ENCODE peak calls at places on chromosomes 5 and 9, in seven cellular contexts. J is astrocyte, N is A549, O is fibroblast of lung, Z is neural progenitor cell, C is GM23248, U is mesendoderm. M is an unnamed sample.

GRCh38 chr5:108727154-108727638 is 20.5 kb upstream of the FER start:
- DNase-seq in O (peak), N (no peak), Z (peak), J (no peak), C (peak), U (no peak), M (no peak)

GRCh38 chr5:157198277-157199058 is 17.8 kb downstream of the ITK start:
- DNase-seq in J (no peak), Z (no peak), C (no peak), U (no peak), O (no peak), N (no peak), M (no peak)

GRCh38 chr9:127360205-127360604 is 36.8 kb upstream of the SLC2A8 start:
- DNase-seq in N (no peak), C (no peak), O (no peak), U (no peak), J (no peak), Z (no peak), M (no peak)

GRCh38 chr5:161094411-161094810 is 242.4 kb upstream of the ATP10B start:
- DNase-seq in Z (no peak), N (no peak), C (peak), O (peak), J (peak), U (no peak), M (no peak)

GRCh38 chr5:78974011-78974410 is 11.1 kb downstream of the ARSB start:
- DNase-seq in J (no peak), C (no peak), U (no peak), O (no peak), N (no peak), Z (no peak), M (peak)

GRCh38 chr9:127467621-127468020 is 16.3 kb downstream of the LRSAM1 start:
- DNase-seq in C (no peak), O (no peak), Z (no peak), U (no peak), J (no peak), N (no peak), M (no peak)

GRCh38 chr9:106860731-106861584 is 2.0 kb upstream of the ZNF462 start:
- DNase-seq in O (peak), N (peak), J (peak), U (peak), Z (peak), C (peak), M (peak)

GRCh38 chr9:109012876-109013677 is at the start of gene CTNNAL1:
- DNase-seq in N (peak), C (peak), J (peak), U (peak), Z (peak), O (peak), M (peak)

GRCh38 chr5:6465831-6466790 is 17.5 kb downstream of the UBE2QL1 start:
- DNase-seq in N (no peak), C (no peak), Z (no peak), O (no peak), J (no peak), U (no peak), M (no peak)

GRCh38 chr9:107173422-107174180 is 109.5 kb upstream of the RAD23B start:
- DNase-seq in Z (no peak), O (no peak), U (no peak), J (no peak), C (peak), N (no peak), M (no peak)

GRCh38 chr9:81125446-81126092 is 563.8 kb downstream of the TLE1 start:
- DNase-seq in C (no peak), Z (no peak), U (peak), O (no peak), J (peak), N (peak), M (peak)

GRCh38 chr5:14806452-14806851 is 65.1 kb downstream of the ANKH start:
- DNase-seq in N (no peak), U (no peak), C (peak), Z (no peak), O (peak), J (peak), M (peak)

GRCh38 chr9:36218011-36218410 is 27.3 kb downstream of the CLTA start:
- DNase-seq in J (no peak), C (no peak), O (no peak), Z (no peak), N (no peak), U (no peak), M (no peak)

GRCh38 chr5:31144364-31144763 is 49.1 kb upstream of the CDH6 start:
- DNase-seq in C (no peak), J (no peak), Z (no peak), U (no peak), O (no peak), N (no peak), M (no peak)

GRCh38 chr9:134551657-134552348 is 89.8 kb upstream of the COL5A1 start:
- DNase-seq in C (peak), N (peak), O (peak), Z (no peak), U (no peak), J (peak), M (peak)

GRCh38 chr9:126146254-126147145 is 180.1 kb upstream of the MVB12B start:
- DNase-seq in J (no peak), O (no peak), U (peak), C (peak), Z (peak), N (peak), M (no peak)

GRCh38 chr9:1941989-1942388 is 73.2 kb upstream of the SMARCA2 start:
- DNase-seq in N (no peak), J (no peak), O (peak), C (peak), U (peak), Z (no peak), M (no peak)

GRCh38 chr5:88785396-88786216 is 97.4 kb downstream of the MEF2C start:
- DNase-seq in U (peak), N (peak), O (peak), Z (peak), J (peak), C (peak), M (peak)

GRCh38 chr9:73176450-73176875 is 24.8 kb downstream of the ANXA1 start:
- DNase-seq in O (no peak), J (peak), N (peak), C (peak), Z (no peak), U (no peak), M (no peak)

GRCh38 chr9:132886358-132886725 is 7.6 kb downstream of the SPACA9 start:
- DNase-seq in C (no peak), J (no peak), U (no peak), Z (no peak), N (no peak), O (no peak), M (no peak)

GRCh38 chr5:14816999-14817761 is 54.4 kb downstream of the ANKH start:
- DNase-seq in O (peak), Z (no peak), J (peak), N (no peak), C (peak), U (no peak), M (peak)

GRCh38 chr9:120481248-120481647 is 98.7 kb downstream of the CDK5RAP2 start:
- DNase-seq in U (no peak), J (no peak), C (peak), O (no peak), Z (no peak), N (no peak), M (no peak)

GRCh38 chr9:135907006-135907434 is 326 bp downstream of the CAMSAP1 start:
- DNase-seq in J (no peak), C (peak), O (no peak), U (peak), Z (peak), N (peak), M (peak)

GRCh38 chr5:67215592-67216471 is 19.2 kb upstream of the CD180 start:
- DNase-seq in N (no peak), O (peak), U (peak), J (no peak), Z (no peak), C (peak), M (peak)

DNA sequence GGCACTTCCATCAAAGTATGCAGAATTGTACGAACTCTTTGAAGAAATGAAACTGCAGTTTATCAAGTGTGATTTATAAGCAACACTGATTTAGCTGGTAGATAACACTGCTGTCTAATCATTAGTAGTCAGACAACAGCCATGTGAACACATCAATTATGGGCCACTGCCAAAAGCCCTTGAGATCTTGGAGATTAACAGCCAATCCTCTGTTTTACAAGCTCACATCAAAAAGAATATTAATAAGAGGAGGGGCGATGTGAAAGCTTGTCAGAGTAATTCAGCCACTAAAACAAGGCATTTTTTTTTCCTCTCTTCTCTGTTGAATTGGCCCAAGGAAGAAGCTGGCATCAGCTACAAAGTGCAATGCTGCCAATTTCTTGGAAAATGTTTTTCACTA is 28.1 kb downstream of the ZNF608 start:
- DNase-seq in N (no peak), J (no peak), C (peak), Z (no peak), O (no peak), U (no peak), M (peak)
- H3K4me2 ChIP-seq in N (no peak), J (no peak), C (no peak), Z (no peak), O (peak), U (no peak), M (no peak)

DNA sequence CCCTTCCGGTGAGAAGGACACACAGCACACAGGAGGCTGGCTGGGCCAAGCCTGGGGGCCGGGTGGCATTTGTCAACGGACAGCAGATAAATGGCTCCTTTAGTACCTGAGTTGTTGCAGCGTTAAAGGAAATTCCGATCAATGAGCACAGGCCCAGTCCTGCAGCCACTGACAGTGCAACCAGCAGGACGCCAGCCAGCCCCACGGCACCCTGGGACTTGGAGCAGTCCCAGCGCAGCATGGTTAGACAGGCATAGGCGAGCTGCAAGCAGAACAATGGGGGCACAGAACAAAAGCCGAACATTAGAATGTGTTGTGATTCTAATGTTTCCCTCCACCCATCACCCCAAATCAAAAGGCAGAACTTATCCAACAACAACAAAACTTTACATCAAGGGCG is 39.3 kb downstream of the PTCH1 start:
- DNase-seq in N (no peak), Z (peak), C (no peak), J (no peak), O (no peak), U (no peak), M (no peak)
- H3K4me2 ChIP-seq in N (no peak), Z (peak), C (no peak), J (no peak), O (no peak), U (no peak), M (no peak)

DNA sequence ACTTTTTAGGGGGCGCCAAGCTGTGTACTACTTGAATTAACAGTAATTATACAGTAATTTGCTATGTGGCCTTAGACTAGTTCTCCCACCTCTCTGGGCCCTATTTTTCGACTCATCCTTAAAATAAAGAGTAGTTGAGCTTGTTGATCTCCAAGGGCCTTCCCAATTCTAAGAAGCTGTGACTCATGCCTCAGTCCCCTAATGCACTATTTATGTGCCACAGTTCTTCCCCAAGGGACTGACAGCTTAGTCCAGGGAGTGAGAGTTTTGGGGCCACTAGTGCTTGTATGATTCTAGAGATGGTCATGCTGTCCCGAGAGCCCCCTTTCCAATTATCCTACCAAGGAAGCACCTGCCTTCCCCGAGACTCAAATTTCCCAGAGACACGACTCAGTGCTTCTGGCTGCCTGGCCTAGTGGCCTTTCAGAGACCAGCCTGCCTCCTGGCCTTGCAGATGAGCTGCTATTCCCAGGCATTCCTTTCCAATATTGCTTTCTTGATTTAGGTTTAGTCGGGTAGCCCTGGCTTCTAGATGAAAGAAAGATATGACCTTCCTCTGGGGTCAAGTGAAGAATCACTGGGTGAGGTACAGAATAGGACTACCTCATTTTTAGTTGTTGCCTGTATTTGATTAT is 149.8 kb downstream of the PAPPA start:
- DNase-seq in Z (no peak), U (no peak), N (no peak), O (no peak), J (no peak), C (no peak), M (no peak)
- H3K4me2 ChIP-seq in Z (no peak), U (no peak), N (no peak), O (no peak), J (no peak), C (no peak), M (no peak)

GRCh38 chr5:141825836-141826560 is 52.2 kb downstream of the PCDH1 start:
- DNase-seq in O (peak), N (peak), J (no peak), Z (peak), U (no peak), C (peak), M (no peak)
- H3K4me2 ChIP-seq in O (no peak), N (no peak), J (no peak), Z (peak), U (no peak), C (no peak), M (no peak)

GRCh38 chr5:143311955-143312354 is 91.5 kb downstream of the NR3C1 start:
- DNase-seq in Z (no peak), U (no peak), C (peak), O (no peak), N (no peak), J (no peak), M (peak)
- H3K4me2 ChIP-seq in Z (no peak), U (no peak), C (peak), O (peak), N (no peak), J (peak), M (no peak)

M was measured in mesenchymal stem cell.